ENCODE peak calls at places on chromosomes 4 and X, in four cellular contexts. One of them, this sample, is unnamed.

GRCh38 chrX:138745215-138745614 is 33.7 kb upstream of the FGF13 start:
- DNase-seq in K562: peak
- DNase-seq in HepG2: peak
- DNase-seq in GM12878: peak
- DNase-seq in this sample: peak

GRCh38 chr4:185847352-185848078 is 35.5 kb upstream of the SORBS2 start:
- DNase-seq in K562: no peak
- DNase-seq in HepG2: peak
- DNase-seq in GM12878: no peak
- DNase-seq in this sample: peak

GRCh38 chr4:123433573-123433972 is 37.0 kb downstream of the SPRY1 start:
- DNase-seq in K562: no peak
- DNase-seq in HepG2: no peak
- DNase-seq in GM12878: no peak
- DNase-seq in this sample: no peak

GRCh38 chr4:21819086-21819485 is 129.5 kb downstream of the KCNIP4 start:
- DNase-seq in K562: no peak
- DNase-seq in HepG2: no peak
- DNase-seq in GM12878: no peak
- DNase-seq in this sample: no peak

GRCh38 chrX:129759576-129760061 is 20.1 kb upstream of the SASH3 start:
- DNase-seq in K562: peak
- DNase-seq in HepG2: no peak
- DNase-seq in GM12878: no peak
- DNase-seq in this sample: no peak

GRCh38 chr4:89551191-89551590 is 243.6 kb upstream of the GPRIN3 start:
- DNase-seq in K562: no peak
- DNase-seq in HepG2: no peak
- DNase-seq in GM12878: no peak
- DNase-seq in this sample: no peak

GRCh38 chrX:153844509-153845082 is 14.3 kb upstream of the PDZD4 start:
- DNase-seq in K562: no peak
- DNase-seq in HepG2: no peak
- DNase-seq in GM12878: no peak
- DNase-seq in this sample: no peak

GRCh38 chrX:103726477-103726876 is 15.8 kb downstream of the TMEM31 start:
- DNase-seq in K562: no peak
- DNase-seq in HepG2: no peak
- DNase-seq in GM12878: no peak
- DNase-seq in this sample: no peak

GRCh38 chrX:77505227-77505626 is 58.0 kb downstream of the FGF16 start:
- DNase-seq in K562: no peak
- DNase-seq in HepG2: peak
- DNase-seq in GM12878: no peak
- DNase-seq in this sample: no peak

GRCh38 chr4:112003508-112003907 is 141.7 kb upstream of the FAM241A start:
- DNase-seq in K562: no peak
- DNase-seq in HepG2: no peak
- DNase-seq in GM12878: no peak
- DNase-seq in this sample: no peak

GRCh38 chr4:69831646-69832325 is 28.2 kb downstream of the SULT1E1 start:
- DNase-seq in K562: no peak
- DNase-seq in HepG2: peak
- DNase-seq in GM12878: peak
- DNase-seq in this sample: no peak

GRCh38 chrX:20965270-20966044 is 408.8 kb upstream of the CNKSR2 start:
- DNase-seq in K562: no peak
- DNase-seq in HepG2: no peak
- DNase-seq in GM12878: no peak
- DNase-seq in this sample: no peak

GRCh38 chr4:99033956-99034355 is 38.4 kb downstream of the METAP1 start:
- DNase-seq in K562: no peak
- DNase-seq in HepG2: no peak
- DNase-seq in GM12878: no peak
- DNase-seq in this sample: no peak

GRCh38 chr4:176840166-176840565 is 47.4 kb upstream of the VEGFC start:
- DNase-seq in K562: no peak
- DNase-seq in HepG2: no peak
- DNase-seq in GM12878: no peak
- DNase-seq in this sample: no peak

GRCh38 chrX:21940356-21940829 is at the start of gene SMS:
- DNase-seq in K562: peak
- DNase-seq in HepG2: peak
- DNase-seq in GM12878: no peak
- DNase-seq in this sample: peak

DNA sequence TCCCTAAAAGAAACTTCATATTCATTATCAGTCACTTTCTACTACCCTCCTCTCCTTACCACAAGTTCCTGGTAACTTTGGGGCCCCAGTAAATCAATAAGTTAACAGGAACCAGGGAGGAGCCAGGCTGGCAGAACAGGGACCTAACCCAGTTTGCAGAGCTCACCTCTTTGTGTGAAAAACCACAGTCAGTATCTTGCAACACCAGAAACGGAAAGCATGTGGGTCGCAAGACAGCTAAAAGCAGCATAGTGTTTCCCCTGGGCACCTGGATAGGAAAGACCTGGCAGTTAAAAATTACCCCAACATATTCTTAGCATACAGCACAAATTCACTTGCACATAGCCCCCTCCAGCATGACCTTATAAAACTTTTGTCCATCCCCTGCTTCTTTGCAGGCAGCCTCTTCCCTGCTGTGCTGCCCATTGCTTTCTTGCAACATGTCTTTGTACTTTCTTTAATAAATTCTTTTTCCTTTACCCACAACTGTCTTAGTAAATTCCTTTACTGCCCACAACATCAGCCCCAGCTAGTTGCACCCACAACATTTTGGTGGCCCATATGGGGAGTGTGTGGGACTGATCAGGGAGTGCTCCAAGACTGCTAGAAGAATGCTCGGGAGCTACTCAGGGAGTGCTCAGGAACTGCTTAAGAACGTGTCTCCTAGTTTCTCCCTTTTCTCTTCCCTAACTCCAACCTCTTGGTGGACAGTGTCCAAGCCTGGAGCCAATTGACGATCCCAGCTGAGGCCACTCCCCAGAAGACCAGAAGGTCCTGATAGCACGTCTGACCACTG is 83.4 kb downstream of the MSN start:
- DNase-seq in K562: no peak
- DNase-seq in HepG2: no peak
- DNase-seq in GM12878: peak
- DNase-seq in this sample: no peak
- TF ChIP-seq SP1 in K562: no peak
- TF ChIP-seq SP1 in HepG2: no peak
- TF ChIP-seq SP1 in GM12878: no peak
- TF ChIP-seq SP1 in this sample: no peak

DNA sequence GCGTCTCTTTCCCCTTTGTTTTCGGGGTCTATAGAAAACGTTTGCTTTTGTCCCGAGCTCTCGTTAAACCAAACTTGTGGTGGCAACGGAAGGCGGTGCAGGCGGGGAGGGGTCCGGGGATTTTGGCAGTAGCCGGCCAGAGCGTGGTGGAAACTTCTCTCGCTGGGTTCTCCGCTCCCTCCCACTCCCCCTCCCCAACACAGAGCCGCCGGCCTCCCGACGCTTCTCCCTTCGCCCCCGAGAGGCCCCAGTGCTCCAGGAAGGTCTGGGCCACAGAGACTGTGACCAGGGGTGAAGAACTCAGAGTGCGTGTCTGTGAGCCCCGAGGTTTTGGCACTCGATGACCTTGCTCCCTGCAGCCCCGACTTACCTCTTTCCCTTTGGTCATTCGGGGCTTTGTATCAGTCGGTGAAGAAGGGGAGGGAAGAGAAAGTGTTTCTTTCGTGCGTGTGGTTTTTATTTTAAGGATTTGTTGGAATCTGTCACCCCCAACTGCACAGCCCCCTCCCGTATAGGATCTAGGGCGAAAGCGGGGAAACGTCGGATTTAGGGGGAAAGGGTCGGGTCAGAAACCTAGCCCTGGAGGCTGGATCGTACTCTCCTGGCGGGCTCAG is 9.0 kb upstream of the BCOR start:
- DNase-seq in K562: no peak
- DNase-seq in HepG2: no peak
- DNase-seq in GM12878: no peak
- DNase-seq in this sample: no peak
- TF ChIP-seq TARDBP in K562: no peak
- TF ChIP-seq TARDBP in HepG2: no peak
- TF ChIP-seq TARDBP in GM12878: no peak
- TF ChIP-seq TARDBP in this sample: no peak

GRCh38 chr4:7052923-7053715 is 9.9 kb downstream of the TADA2B start:
- DNase-seq in K562: no peak
- DNase-seq in HepG2: no peak
- DNase-seq in GM12878: no peak
- DNase-seq in this sample: no peak
- TF ChIP-seq SP1 in K562: no peak
- TF ChIP-seq SP1 in HepG2: no peak
- TF ChIP-seq SP1 in GM12878: no peak
- TF ChIP-seq SP1 in this sample: no peak

DNA sequence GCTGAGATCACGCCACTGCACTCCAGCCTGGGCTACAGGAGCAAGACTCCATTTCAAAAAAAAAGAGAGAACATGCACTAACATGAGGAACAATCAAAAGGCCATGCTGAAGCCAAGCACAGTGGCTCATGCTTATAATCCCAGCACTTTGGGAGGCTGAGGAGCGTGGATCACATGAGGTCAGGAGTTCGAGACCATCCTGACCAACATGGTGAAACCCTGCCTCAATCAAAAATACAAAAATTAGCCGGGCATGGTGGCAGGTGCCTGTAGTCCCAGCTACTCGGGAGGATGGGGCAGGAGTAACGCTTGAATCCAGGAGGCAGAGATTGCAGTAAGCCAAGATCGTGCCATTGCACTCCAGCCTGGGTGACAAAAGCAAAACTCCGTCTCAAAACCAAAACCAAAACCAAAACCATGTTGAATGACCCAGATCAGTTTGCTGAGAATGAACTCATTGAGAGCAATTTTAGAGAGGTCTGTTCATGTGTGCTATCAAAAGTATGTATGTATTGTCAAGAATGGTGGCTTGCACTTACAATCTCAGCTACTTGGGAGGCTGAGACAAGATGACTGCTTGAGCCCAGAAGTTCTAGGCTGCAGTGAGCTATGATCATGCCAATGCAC is 44.8 kb downstream of the PDS5A start:
- DNase-seq in K562: no peak
- DNase-seq in HepG2: no peak
- DNase-seq in GM12878: no peak
- DNase-seq in this sample: no peak
- TF ChIP-seq TARDBP in K562: no peak
- TF ChIP-seq TARDBP in HepG2: no peak
- TF ChIP-seq TARDBP in GM12878: no peak
- TF ChIP-seq TARDBP in this sample: no peak

GRCh38 chr4:173859091-173859713 is 329.2 kb upstream of the HAND2 start:
- DNase-seq in K562: no peak
- DNase-seq in HepG2: no peak
- DNase-seq in GM12878: no peak
- DNase-seq in this sample: no peak

GRCh38 chr4:173860079-173860478 is 330.1 kb upstream of the HAND2 start:
- DNase-seq in K562: no peak
- DNase-seq in HepG2: no peak
- DNase-seq in GM12878: no peak
- DNase-seq in this sample: no peak

GRCh38 chr4:173866289-173866688 is 336.3 kb upstream of the HAND2 start:
- DNase-seq in K562: no peak
- DNase-seq in HepG2: no peak
- DNase-seq in GM12878: no peak
- DNase-seq in this sample: no peak

GRCh38 chr4:173857828-173858227 is 327.8 kb upstream of the HAND2 start:
- DNase-seq in K562: no peak
- DNase-seq in HepG2: no peak
- DNase-seq in GM12878: no peak
- DNase-seq in this sample: no peak

DNA sequence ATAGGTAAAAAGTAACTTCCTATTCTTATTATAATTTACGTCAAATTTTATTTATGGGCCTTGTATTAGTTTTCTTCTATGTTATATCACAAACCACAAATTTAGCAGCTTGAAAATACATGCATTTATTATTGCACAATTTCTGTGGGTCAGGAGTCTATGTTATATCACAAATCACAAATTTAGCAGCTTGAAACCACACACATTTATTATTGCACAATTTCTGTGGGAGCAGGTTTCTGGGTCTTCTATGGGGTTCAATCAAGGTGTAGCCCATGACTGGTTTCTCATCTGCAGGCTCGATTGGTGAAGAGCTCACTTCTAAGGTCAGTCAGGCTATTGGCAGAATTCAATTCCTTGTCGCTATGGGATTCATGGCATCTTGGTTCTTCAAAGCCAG is 332.7 kb upstream of the HAND2 start:
- DNase-seq in K562: no peak
- DNase-seq in HepG2: no peak
- DNase-seq in GM12878: no peak
- DNase-seq in this sample: no peak
- TF ChIP-seq SP1 in K562: no peak
- TF ChIP-seq SP1 in HepG2: no peak
- TF ChIP-seq SP1 in GM12878: no peak
- TF ChIP-seq SP1 in this sample: no peak

DNA sequence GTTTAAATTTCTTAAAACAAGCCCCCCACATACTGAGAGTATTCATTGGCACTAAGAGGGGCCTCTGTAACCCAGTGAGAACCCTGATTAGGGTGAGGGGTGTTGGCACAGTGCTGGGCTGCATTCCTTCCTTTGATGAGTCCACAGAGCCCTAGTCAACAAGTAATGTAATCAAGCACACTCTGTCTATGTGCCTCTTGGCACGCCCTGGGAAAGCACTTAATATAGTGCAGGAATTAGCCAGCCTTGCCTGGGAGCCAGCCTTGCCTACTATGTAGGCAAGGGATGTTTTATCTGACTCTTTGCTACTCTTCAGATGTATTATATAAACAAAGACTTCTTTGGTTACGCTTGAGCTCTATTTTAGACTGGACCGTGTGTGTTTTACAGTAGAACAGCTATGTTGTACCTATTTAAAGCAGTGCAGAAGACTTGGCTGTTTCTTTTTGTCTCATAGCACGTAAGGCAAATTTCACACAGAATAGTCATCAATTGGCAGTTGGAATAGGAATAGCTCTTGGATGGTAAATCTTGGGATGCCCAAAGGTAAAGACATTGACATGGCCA is 64.3 kb downstream of the FRAS1 start:
- DNase-seq in K562: no peak
- DNase-seq in HepG2: no peak
- DNase-seq in GM12878: no peak
- DNase-seq in this sample: no peak
- TF ChIP-seq TARDBP in K562: no peak
- TF ChIP-seq TARDBP in HepG2: no peak
- TF ChIP-seq TARDBP in GM12878: no peak
- TF ChIP-seq TARDBP in this sample: no peak

DNA sequence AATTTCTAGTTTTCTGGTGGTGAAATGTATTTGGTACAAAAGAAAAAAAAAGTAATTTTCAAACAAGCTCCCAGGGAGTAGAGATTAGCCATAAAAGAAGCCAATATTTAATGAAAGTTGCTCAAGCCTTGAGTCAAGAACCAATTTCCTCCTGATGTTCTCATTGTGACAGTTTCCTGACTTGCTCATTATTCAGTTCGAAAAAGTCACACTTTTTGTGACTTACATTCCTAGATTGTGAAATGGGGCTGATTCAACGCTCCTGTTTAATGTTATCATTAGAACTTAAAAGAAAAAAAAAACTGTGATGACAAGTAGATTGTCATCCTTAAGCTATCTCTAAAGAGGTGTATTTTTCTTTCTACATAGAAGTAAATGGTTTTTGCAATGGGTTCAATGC is 122.6 kb upstream of the BMPR1B start:
- DNase-seq in K562: no peak
- DNase-seq in HepG2: no peak
- DNase-seq in GM12878: no peak
- DNase-seq in this sample: no peak
- TF ChIP-seq SP1 in K562: no peak
- TF ChIP-seq SP1 in HepG2: no peak
- TF ChIP-seq SP1 in GM12878: no peak
- TF ChIP-seq SP1 in this sample: no peak